ENCODE peak calls at places on chromosome 22, in nine cellular contexts. D, B, V, W, K, A, U, S and R are unnamed samples.

GRCh38 chr22:44682556-44683168 is 19.3 kb upstream of the PRR5 start:
- DNase-seq in S (no peak), K (no peak), B (no peak), V (no peak), A (no peak), W (no peak), U (no peak), D (no peak), R (no peak)

GRCh38 chr22:39689421-39689820 is 118.9 kb downstream of the CACNA1I start:
- DNase-seq in W (no peak), V (no peak), A (no peak), S (no peak), U (no peak), B (no peak), D (no peak), K (no peak), R (no peak)

GRCh38 chr22:47053865-47054185 is 291.4 kb downstream of the TBC1D22A start:
- DNase-seq in A (peak; percentile 20), K (no peak), D (peak; percentile 72), W (no peak), U (no peak), S (no peak), V (peak; percentile 25), B (no peak), R (no peak)

GRCh38 chr22:39475337-39475736 is 18.5 kb downstream of the MGAT3 start:
- DNase-seq in A (no peak), B (no peak), W (no peak), V (no peak), D (no peak), S (no peak), U (no peak), K (no peak), R (no peak)

GRCh38 chr22:48429621-48430020 is 1398.1 kb downstream of the BRD1 start:
- DNase-seq in A (no peak), K (no peak), V (no peak), U (no peak), W (no peak), D (no peak), B (no peak), S (no peak), R (no peak)

GRCh38 chr22:19610518-19611253 is 86.5 kb upstream of the CLDN5 start:
- DNase-seq in D (no peak), K (no peak), V (no peak), U (no peak), W (peak; percentile 56), B (no peak), S (no peak), A (no peak), R (no peak)

GRCh38 chr22:30038219-30038618 is 42.0 kb upstream of the HORMAD2 start:
- DNase-seq in A (peak; percentile 32), W (no peak), D (no peak), K (peak; percentile 25), U (peak; percentile 59), V (no peak), B (no peak), S (no peak), R (no peak)

GRCh38 chr22:36753120-36753802 is 22.7 kb downstream of the IFT27 start:
- DNase-seq in B (no peak), K (no peak), S (no peak), D (no peak), W (no peak), U (peak; percentile 8), V (no peak), A (peak; percentile 43), R (no peak)

GRCh38 chr22:43860126-43860525 is 2.2 kb downstream of the SULT4A1 start:
- DNase-seq in B (no peak), D (no peak), V (no peak), U (peak; percentile 39), S (no peak), A (no peak), W (no peak), K (no peak), R (no peak)

GRCh38 chr22:29268511-29269229 is 602 bp downstream of the EWSR1 start:
- DNase-seq in U (peak; percentile 82), K (peak; percentile 67), V (peak; percentile 34), D (no peak), S (peak; percentile 5), W (peak; percentile 59), B (no peak), A (peak; percentile 78), R (no peak)

GRCh38 chr22:17732251-17732854 is 41.9 kb downstream of the BID start:
- DNase-seq in V (no peak), A (no peak), W (no peak), D (no peak), B (no peak), K (no peak), S (no peak), U (no peak), R (no peak)